ENCODE peak calls at places on chromosome X, in eight cellular contexts. One of them, this sample, is unnamed.

GRCh38 chrX:78574306-78574705 is 84.8 kb downstream of the RTL3 start:
- DNase-seq in heart right ventricle: no peak
- DNase-seq in upper lobe of right lung: no peak
- DNase-seq in sigmoid colon: no peak
- DNase-seq in psoas muscle: no peak
- DNase-seq in DND-41: no peak
- DNase-seq in colonic mucosa: peak
- DNase-seq in lower lobe of right lung: no peak
- DNase-seq in this sample: no peak

GRCh38 chrX:150163181-150163930 is 199.8 kb upstream of the MAMLD1 start:
- DNase-seq in sigmoid colon: no peak
- DNase-seq in DND-41: no peak
- DNase-seq in lower lobe of right lung: no peak
- DNase-seq in heart right ventricle: no peak
- DNase-seq in colonic mucosa: no peak
- DNase-seq in upper lobe of right lung: no peak
- DNase-seq in psoas muscle: no peak
- DNase-seq in this sample: no peak

GRCh38 chrX:136671006-136671610 is 23.1 kb downstream of the CD40LG start:
- DNase-seq in lower lobe of right lung: no peak
- DNase-seq in colonic mucosa: no peak
- DNase-seq in psoas muscle: no peak
- DNase-seq in sigmoid colon: no peak
- DNase-seq in DND-41: no peak
- DNase-seq in heart right ventricle: no peak
- DNase-seq in upper lobe of right lung: no peak
- DNase-seq in this sample: peak

GRCh38 chrX:55057691-55058249 is 17.1 kb upstream of the PAGE2B start:
- DNase-seq in psoas muscle: no peak
- DNase-seq in lower lobe of right lung: no peak
- DNase-seq in colonic mucosa: peak
- DNase-seq in DND-41: peak
- DNase-seq in sigmoid colon: no peak
- DNase-seq in heart right ventricle: peak
- DNase-seq in upper lobe of right lung: no peak
- DNase-seq in this sample: peak

GRCh38 chrX:53071604-53072417 is 10.4 kb upstream of the TSPYL2 start:
- DNase-seq in heart right ventricle: peak
- DNase-seq in sigmoid colon: peak
- DNase-seq in lower lobe of right lung: peak
- DNase-seq in psoas muscle: peak
- DNase-seq in DND-41: peak
- DNase-seq in colonic mucosa: peak
- DNase-seq in upper lobe of right lung: peak
- DNase-seq in this sample: peak

GRCh38 chrX:106484233-106484632 is 127.5 kb upstream of the RADX start:
- DNase-seq in psoas muscle: no peak
- DNase-seq in upper lobe of right lung: no peak
- DNase-seq in heart right ventricle: no peak
- DNase-seq in DND-41: no peak
- DNase-seq in colonic mucosa: no peak
- DNase-seq in sigmoid colon: no peak
- DNase-seq in lower lobe of right lung: no peak
- DNase-seq in this sample: peak

GRCh38 chrX:31258163-31258562 is 186.3 kb upstream of the FTHL17 start:
- DNase-seq in upper lobe of right lung: no peak
- DNase-seq in psoas muscle: no peak
- DNase-seq in heart right ventricle: no peak
- DNase-seq in lower lobe of right lung: no peak
- DNase-seq in colonic mucosa: no peak
- DNase-seq in DND-41: no peak
- DNase-seq in sigmoid colon: no peak
- DNase-seq in this sample: no peak

GRCh38 chrX:69263421-69263820 is 98.2 kb upstream of the PJA1 start:
- DNase-seq in psoas muscle: no peak
- DNase-seq in upper lobe of right lung: no peak
- DNase-seq in lower lobe of right lung: no peak
- DNase-seq in colonic mucosa: no peak
- DNase-seq in sigmoid colon: no peak
- DNase-seq in DND-41: no peak
- DNase-seq in heart right ventricle: no peak
- DNase-seq in this sample: no peak

GRCh38 chrX:14290335-14290734 is 239.0 kb upstream of the GLRA2 start:
- DNase-seq in DND-41: no peak
- DNase-seq in sigmoid colon: no peak
- DNase-seq in upper lobe of right lung: no peak
- DNase-seq in heart right ventricle: no peak
- DNase-seq in colonic mucosa: no peak
- DNase-seq in psoas muscle: no peak
- DNase-seq in lower lobe of right lung: no peak
- DNase-seq in this sample: no peak

GRCh38 chrX:71159335-71159734 is 14.7 kb downstream of the NLGN3 start:
- DNase-seq in lower lobe of right lung: no peak
- DNase-seq in colonic mucosa: no peak
- DNase-seq in DND-41: no peak
- DNase-seq in upper lobe of right lung: no peak
- DNase-seq in heart right ventricle: no peak
- DNase-seq in sigmoid colon: no peak
- DNase-seq in psoas muscle: no peak
- DNase-seq in this sample: no peak

GRCh38 chrX:152915541-152916241 is 17.8 kb downstream of the ZNF185 start:
- DNase-seq in heart right ventricle: no peak
- DNase-seq in upper lobe of right lung: no peak
- DNase-seq in DND-41: peak
- DNase-seq in sigmoid colon: no peak
- DNase-seq in colonic mucosa: no peak
- DNase-seq in lower lobe of right lung: no peak
- DNase-seq in psoas muscle: no peak
- DNase-seq in this sample: peak

GRCh38 chrX:148309413-148309812 is 191.0 kb upstream of the AFF2 start:
- DNase-seq in colonic mucosa: no peak
- DNase-seq in upper lobe of right lung: no peak
- DNase-seq in psoas muscle: no peak
- DNase-seq in lower lobe of right lung: no peak
- DNase-seq in DND-41: no peak
- DNase-seq in heart right ventricle: no peak
- DNase-seq in sigmoid colon: no peak
- DNase-seq in this sample: no peak

GRCh38 chrX:154064637-154065435 is 32.7 kb downstream of the MECP2 start:
- DNase-seq in heart right ventricle: no peak
- DNase-seq in colonic mucosa: no peak
- DNase-seq in DND-41: no peak
- DNase-seq in psoas muscle: no peak
- DNase-seq in sigmoid colon: peak
- DNase-seq in lower lobe of right lung: no peak
- DNase-seq in upper lobe of right lung: no peak
- DNase-seq in this sample: no peak

GRCh38 chrX:134144231-134144630 is 92.8 kb upstream of the CCDC160 start:
- DNase-seq in heart right ventricle: no peak
- DNase-seq in upper lobe of right lung: no peak
- DNase-seq in psoas muscle: no peak
- DNase-seq in lower lobe of right lung: no peak
- DNase-seq in sigmoid colon: no peak
- DNase-seq in colonic mucosa: no peak
- DNase-seq in DND-41: peak
- DNase-seq in this sample: peak

DNA sequence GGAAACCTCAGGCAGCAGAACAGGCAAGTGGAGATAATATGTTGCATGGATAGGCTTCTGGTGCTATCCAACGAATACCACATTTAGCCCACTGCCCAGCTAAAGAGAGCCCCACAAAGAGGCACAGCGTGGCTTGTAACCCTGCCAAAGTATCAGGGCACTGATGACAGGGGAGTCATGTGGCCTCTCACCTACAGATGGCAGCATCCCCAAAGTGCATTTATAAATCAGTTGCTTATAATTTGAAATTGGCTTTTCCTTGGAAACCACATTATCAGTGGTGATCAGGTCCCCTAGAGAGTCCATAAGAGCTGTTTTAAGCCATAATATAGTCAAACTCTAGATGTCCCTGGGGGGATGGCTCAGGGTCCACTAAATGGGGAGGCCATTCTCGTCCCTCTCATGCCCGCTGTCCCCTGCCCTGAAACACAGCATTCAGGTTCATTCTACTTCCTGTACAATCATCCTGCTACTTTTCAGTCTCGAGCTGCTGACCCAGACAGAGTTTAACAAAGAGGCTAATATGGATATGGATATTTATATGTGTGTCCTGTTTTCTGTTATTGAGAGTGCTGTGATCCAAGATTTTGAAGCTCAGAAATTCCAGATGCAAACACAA is 28.6 kb downstream of the SRPX start:
- DNase-seq in sigmoid colon: no peak
- DNase-seq in upper lobe of right lung: no peak
- DNase-seq in lower lobe of right lung: no peak
- DNase-seq in heart right ventricle: no peak
- DNase-seq in colonic mucosa: no peak
- DNase-seq in DND-41: peak
- DNase-seq in psoas muscle: no peak
- DNase-seq in this sample: peak
- TF ChIP-seq CTCF in sigmoid colon: no peak
- TF ChIP-seq CTCF in upper lobe of right lung: peak
- TF ChIP-seq CTCF in lower lobe of right lung: peak
- TF ChIP-seq CTCF in heart right ventricle: no peak
- TF ChIP-seq CTCF in colonic mucosa: peak
- TF ChIP-seq CTCF in DND-41: peak
- TF ChIP-seq CTCF in psoas muscle: peak
- TF ChIP-seq CTCF in this sample: peak

GRCh38 chrX:33078273-33078672 is 133.1 kb downstream of the DMD start:
- DNase-seq in lower lobe of right lung: no peak
- DNase-seq in sigmoid colon: no peak
- DNase-seq in heart right ventricle: no peak
- DNase-seq in psoas muscle: no peak
- DNase-seq in colonic mucosa: no peak
- DNase-seq in DND-41: no peak
- DNase-seq in upper lobe of right lung: no peak
- DNase-seq in this sample: no peak

GRCh38 chrX:33087411-33087810 is 123.9 kb downstream of the DMD start:
- DNase-seq in upper lobe of right lung: no peak
- DNase-seq in sigmoid colon: no peak
- DNase-seq in DND-41: no peak
- DNase-seq in heart right ventricle: no peak
- DNase-seq in psoas muscle: no peak
- DNase-seq in lower lobe of right lung: no peak
- DNase-seq in colonic mucosa: no peak
- DNase-seq in this sample: no peak

GRCh38 chrX:33086886-33087285 is 124.5 kb downstream of the DMD start:
- DNase-seq in sigmoid colon: no peak
- DNase-seq in heart right ventricle: no peak
- DNase-seq in psoas muscle: no peak
- DNase-seq in colonic mucosa: no peak
- DNase-seq in lower lobe of right lung: no peak
- DNase-seq in DND-41: no peak
- DNase-seq in upper lobe of right lung: no peak
- DNase-seq in this sample: no peak

DNA sequence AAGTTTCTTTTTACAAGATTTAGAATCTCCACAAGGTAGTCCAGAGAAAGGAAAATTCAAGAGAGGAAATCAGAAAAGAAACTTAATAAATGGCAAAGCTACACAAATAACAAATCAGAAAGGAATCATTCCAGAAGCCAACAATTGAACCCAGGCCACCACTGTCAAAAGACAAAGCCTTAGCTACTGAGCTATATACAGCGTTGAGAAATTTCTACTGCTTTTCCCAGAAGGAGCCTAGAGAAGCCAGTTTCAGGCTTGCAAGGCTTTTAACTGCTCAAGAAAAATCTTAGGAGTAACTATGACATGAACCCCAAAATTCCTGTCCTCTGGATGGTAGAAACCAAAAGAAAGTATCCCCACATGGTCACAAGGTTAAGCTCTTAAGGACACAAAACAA is 129.0 kb downstream of the DMD start:
- DNase-seq in colonic mucosa: no peak
- DNase-seq in upper lobe of right lung: no peak
- DNase-seq in psoas muscle: no peak
- DNase-seq in sigmoid colon: no peak
- DNase-seq in heart right ventricle: no peak
- DNase-seq in lower lobe of right lung: no peak
- DNase-seq in DND-41: no peak
- DNase-seq in this sample: no peak
- H3K4me3 ChIP-seq in colonic mucosa: no peak
- H3K4me3 ChIP-seq in upper lobe of right lung: no peak
- H3K4me3 ChIP-seq in psoas muscle: no peak
- H3K4me3 ChIP-seq in sigmoid colon: no peak
- H3K4me3 ChIP-seq in heart right ventricle: no peak
- H3K4me3 ChIP-seq in lower lobe of right lung: no peak
- H3K4me3 ChIP-seq in DND-41: no peak
- H3K4me3 ChIP-seq in this sample: no peak

GRCh38 chrX:33160273-33160672 is 51.1 kb downstream of the DMD start:
- DNase-seq in colonic mucosa: no peak
- DNase-seq in upper lobe of right lung: no peak
- DNase-seq in lower lobe of right lung: no peak
- DNase-seq in heart right ventricle: no peak
- DNase-seq in psoas muscle: no peak
- DNase-seq in DND-41: no peak
- DNase-seq in sigmoid colon: no peak
- DNase-seq in this sample: no peak

GRCh38 chrX:33156152-33156726 is 55.1 kb downstream of the DMD start:
- DNase-seq in upper lobe of right lung: no peak
- DNase-seq in DND-41: no peak
- DNase-seq in psoas muscle: no peak
- DNase-seq in lower lobe of right lung: no peak
- DNase-seq in colonic mucosa: no peak
- DNase-seq in heart right ventricle: no peak
- DNase-seq in sigmoid colon: no peak
- DNase-seq in this sample: no peak

DNA sequence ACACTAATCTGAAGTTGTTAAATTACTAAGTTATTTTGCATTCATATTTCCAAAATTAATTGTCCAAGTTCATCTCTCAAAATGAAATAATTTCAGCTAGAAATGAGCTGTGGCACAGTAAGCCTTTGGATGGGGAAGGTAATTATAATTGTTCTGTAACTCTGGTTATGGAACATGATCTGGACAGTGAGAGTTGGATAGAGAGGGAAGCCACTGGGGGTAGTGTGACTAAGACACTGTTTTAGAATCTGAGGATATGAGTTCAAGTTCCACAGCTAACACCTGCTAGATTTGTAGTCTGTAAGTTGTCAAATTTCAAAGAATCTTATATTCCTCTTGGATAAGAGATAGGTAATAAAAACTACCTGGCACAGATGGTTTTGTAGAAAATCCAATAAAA is 49.5 kb downstream of the DMD start:
- DNase-seq in sigmoid colon: no peak
- DNase-seq in psoas muscle: no peak
- DNase-seq in DND-41: no peak
- DNase-seq in colonic mucosa: no peak
- DNase-seq in lower lobe of right lung: no peak
- DNase-seq in upper lobe of right lung: no peak
- DNase-seq in heart right ventricle: no peak
- DNase-seq in this sample: no peak
- TF ChIP-seq CTCF in sigmoid colon: no peak
- TF ChIP-seq CTCF in psoas muscle: no peak
- TF ChIP-seq CTCF in DND-41: no peak
- TF ChIP-seq CTCF in colonic mucosa: no peak
- TF ChIP-seq CTCF in lower lobe of right lung: no peak
- TF ChIP-seq CTCF in upper lobe of right lung: no peak
- TF ChIP-seq CTCF in heart right ventricle: no peak
- TF ChIP-seq CTCF in this sample: no peak

DNA sequence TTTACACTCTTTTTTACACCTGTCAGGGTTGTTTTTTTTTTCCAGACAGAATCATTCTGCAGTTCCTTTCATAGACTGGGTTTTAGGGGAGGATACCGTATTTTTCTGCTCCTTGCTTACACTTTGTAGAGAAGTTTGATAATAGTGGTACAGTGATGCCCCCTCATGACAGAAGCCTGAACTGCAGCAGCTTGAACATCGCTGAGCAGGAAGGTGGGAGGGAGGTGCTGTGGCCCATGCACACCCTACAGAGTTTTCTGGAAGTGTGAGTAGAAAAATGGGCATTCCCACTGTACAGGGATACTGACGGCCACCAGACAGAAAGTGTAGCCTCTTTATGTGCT is 54.5 kb downstream of the RAB40A start:
- DNase-seq in DND-41: peak
- DNase-seq in lower lobe of right lung: peak
- DNase-seq in colonic mucosa: peak
- DNase-seq in upper lobe of right lung: peak
- DNase-seq in psoas muscle: peak
- DNase-seq in heart right ventricle: peak
- DNase-seq in sigmoid colon: peak
- DNase-seq in this sample: peak
- H3K4me3 ChIP-seq in DND-41: no peak
- H3K4me3 ChIP-seq in lower lobe of right lung: peak
- H3K4me3 ChIP-seq in colonic mucosa: peak
- H3K4me3 ChIP-seq in upper lobe of right lung: peak
- H3K4me3 ChIP-seq in psoas muscle: peak
- H3K4me3 ChIP-seq in heart right ventricle: peak
- H3K4me3 ChIP-seq in sigmoid colon: no peak
- H3K4me3 ChIP-seq in this sample: peak